ENCODE peak calls at places on chromosomes 3 and 15, in seven cellular contexts. A is ascending aorta; K is psoas muscle; R is AG04450; W is activated CD4-positive, alpha-beta T cell treated with anti-CD3 and anti-CD28 coated beads, Interleukin-2, amount 50 U/mL, for 1 hour; V is RKO; U is Right ventricle myocardium superior. O is an unnamed sample.

GRCh38 chr15:39191871-39192281 is 389.0 kb upstream of the THBS1 start:
- DNase-seq in K (no peak), V (no peak), U (no peak), R (no peak), W (no peak), A (no peak), O (no peak)

GRCh38 chr3:100087203-100087602 is 27.1 kb downstream of the FILIP1L start:
- DNase-seq in W (no peak), A (no peak), U (no peak), R (no peak), K (no peak), V (no peak), O (peak; percentile 36)

GRCh38 chr15:72141171-72142084 is 23.2 kb downstream of the SENP8 start:
- DNase-seq in U (no peak), R (no peak), W (no peak), K (no peak), A (no peak), V (no peak), O (no peak)

GRCh38 chr3:55405436-55405835 is 81.7 kb downstream of the WNT5A start:
- DNase-seq in R (no peak), A (no peak), W (no peak), V (no peak), U (no peak), K (no peak), O (no peak)

GRCh38 chr15:58361291-58361759 is 70.5 kb upstream of the LIPC start:
- DNase-seq in V (no peak), A (no peak), U (no peak), R (peak; percentile 97), W (no peak), K (no peak), O (peak; percentile 81)

GRCh38 chr3:193301441-193301840 is 60.4 kb downstream of the PLAAT1 start:
- DNase-seq in W (no peak), R (no peak), U (no peak), A (no peak), K (no peak), V (peak; percentile 79), O (no peak)

GRCh38 chr15:42359990-42360389 is 689 bp downstream of the CAPN3 start:
- DNase-seq in A (no peak), U (no peak), K (peak; percentile 77), V (no peak), W (no peak), R (no peak), O (no peak)

GRCh38 chr15:81941479-81941878 is 104.3 kb downstream of the MEX3B start:
- DNase-seq in W (no peak), U (no peak), V (no peak), K (no peak), A (no peak), R (no peak), O (no peak)

GRCh38 chr3:72100626-72101187 is 315.8 kb upstream of the PROK2 start:
- DNase-seq in K (peak; percentile 89), A (peak; percentile 80), W (peak; percentile 78), U (peak; percentile 92), V (no peak), R (peak; percentile 6), O (peak; percentile 84)

GRCh38 chr3:33883538-33884203 is 85.2 kb downstream of the PDCD6IP start:
- DNase-seq in U (no peak), K (no peak), A (no peak), W (no peak), R (no peak), V (peak; percentile 43), O (peak; percentile 14)

GRCh38 chr3:10399634-10400033 is 78.7 kb upstream of the SEC13 start:
- DNase-seq in R (no peak), W (no peak), V (no peak), A (no peak), U (no peak), K (no peak), O (no peak)

GRCh38 chr3:81910244-81910852 is 148.9 kb upstream of the GBE1 start:
- DNase-seq in A (no peak), K (no peak), V (peak; percentile 53), R (no peak), W (no peak), U (no peak), O (peak; percentile 10)

GRCh38 chr3:52197842-52198625 is at the start of gene ALAS1:
- DNase-seq in U (peak; percentile 96), V (peak; percentile 90), K (peak; percentile 96), A (peak; percentile 77), R (peak; percentile 69), W (peak; percentile 92), O (peak; percentile 81)

GRCh38 chr15:78415284-78415683 is 22.7 kb upstream of the IREB2 start:
- DNase-seq in K (no peak), R (no peak), U (no peak), V (peak; percentile 25), W (no peak), A (no peak), O (no peak)

GRCh38 chr3:45544024-45544718 is 50.4 kb upstream of the LIMD1 start:
- DNase-seq in U (no peak), K (no peak), W (no peak), V (no peak), R (no peak), A (no peak), O (no peak)

GRCh38 chr15:51401872-51402517 is 60.5 kb downstream of the GLDN start:
- DNase-seq in A (no peak), R (no peak), W (no peak), K (no peak), U (peak; percentile 61), V (no peak), O (no peak)

GRCh38 chr3:128145279-128145678 is 8.0 kb upstream of the EEFSEC start:
- DNase-seq in A (no peak), K (no peak), W (no peak), U (peak; percentile 59), V (no peak), R (no peak), O (no peak)

GRCh38 chr3:45795882-45796765 is at the start of gene SLC6A20:
- DNase-seq in K (no peak), V (no peak), U (no peak), R (no peak), W (no peak), A (no peak), O (no peak)

GRCh38 chr3:89079944-89080343 is 27.5 kb upstream of the EPHA3 start:
- DNase-seq in R (no peak), A (no peak), W (no peak), U (no peak), V (no peak), K (no peak), O (no peak)

GRCh38 chr3:160796813-160797164 is 40.8 kb downstream of the PPM1L start:
- DNase-seq in U (no peak), V (no peak), R (no peak), A (no peak), K (no peak), W (no peak), O (no peak)

GRCh38 chr3:173743111-173743510 is 345.6 kb downstream of the NLGN1 start:
- DNase-seq in K (no peak), A (no peak), R (no peak), W (no peak), V (no peak), U (no peak), O (no peak)

O was measured in fibroblast of the conjunctiva.